ENCODE peak calls at places on chromosome X, in ten cellular contexts. B, R, P, U, G, Z, J, C, F and X are unnamed samples.

GRCh38 chrX:82934980-82935379 is 573.1 kb upstream of the POU3F4 start:
- DNase-seq in G (no peak), Z (no peak), P (no peak), U (no peak), J (no peak), F (no peak), R (no peak), B (no peak), C (no peak), X (no peak)

GRCh38 chrX:13742397-13743176 is 8.0 kb downstream of the OFD1 start:
- DNase-seq in J (no peak), Z (no peak), P (no peak), B (no peak), U (peak), C (no peak), G (no peak), F (no peak), R (no peak), X (peak)

GRCh38 chrX:156000361-156000926 is 2.9 kb downstream of the IL9R start:
- DNase-seq in U (no peak), J (no peak), G (no peak), Z (peak), P (no peak), B (no peak), R (no peak), F (no peak), C (no peak), X (no peak)

GRCh38 chrX:107845625-107846024 is 20.0 kb downstream of the MID2 start:
- DNase-seq in G (no peak), Z (no peak), J (no peak), C (no peak), U (no peak), F (no peak), P (no peak), R (no peak), B (no peak), X (no peak)

GRCh38 chrX:117743469-117744251 is 372.9 kb downstream of the KLHL13 start:
- DNase-seq in P (peak), R (no peak), J (peak), C (peak), Z (no peak), G (no peak), F (no peak), B (no peak), U (peak), X (no peak)

GRCh38 chrX:130136497-130136896 is 26.2 kb upstream of the ELF4 start:
- DNase-seq in B (no peak), F (no peak), R (no peak), P (no peak), U (no peak), G (no peak), C (no peak), J (no peak), Z (no peak), X (no peak)

GRCh38 chrX:22666441-22666840 is 333.3 kb upstream of the DDX53 start:
- DNase-seq in B (no peak), P (peak), F (no peak), U (peak), J (peak), R (peak), Z (no peak), C (peak), G (peak), X (peak)

GRCh38 chrX:115337735-115338134 is 48.2 kb downstream of the LUZP4 start:
- DNase-seq in U (no peak), B (no peak), J (no peak), R (no peak), C (peak), P (no peak), F (no peak), Z (no peak), G (no peak), X (no peak)

GRCh38 chrX:24398766-24399165 is 38.3 kb downstream of the SUPT20HL1 start:
- DNase-seq in G (no peak), P (no peak), J (no peak), R (no peak), U (no peak), F (no peak), B (no peak), Z (no peak), C (no peak), X (no peak)

GRCh38 chrX:18440835-18441234 is 15.4 kb downstream of the CDKL5 start:
- DNase-seq in B (no peak), J (no peak), Z (no peak), R (no peak), F (no peak), G (no peak), U (no peak), P (no peak), C (no peak), X (no peak)

GRCh38 chrX:130878350-130879341 is 24.4 kb downstream of the ENOX2 start:
- DNase-seq in G (no peak), R (peak), F (no peak), C (peak), P (no peak), U (no peak), J (peak), Z (no peak), B (no peak), X (no peak)

GRCh38 chrX:53442322-53442631 is 8.1 kb upstream of the HSD17B10 start:
- DNase-seq in C (no peak), J (no peak), G (no peak), B (no peak), P (no peak), U (no peak), R (no peak), F (no peak), Z (no peak), X (no peak)

GRCh38 chrX:72026341-72027023 is 105.2 kb downstream of the RTL5 start:
- DNase-seq in C (peak), P (no peak), U (no peak), G (no peak), B (no peak), R (no peak), J (no peak), F (no peak), Z (peak), X (no peak)

GRCh38 chrX:38166478-38167083 is 54.1 kb downstream of the SRPX start:
- DNase-seq in P (peak), G (peak), C (peak), B (no peak), J (peak), Z (no peak), U (peak), F (no peak), R (no peak), X (peak)

GRCh38 chrX:110791206-110791605 is 4.4 kb downstream of the CHRDL1 start:
- DNase-seq in Z (no peak), B (no peak), C (no peak), G (no peak), F (no peak), U (no peak), P (no peak), J (no peak), R (no peak), X (no peak)

GRCh38 chrX:39854772-39855747 is 242.7 kb downstream of the BCOR start:
- DNase-seq in R (no peak), U (peak), J (no peak), G (no peak), P (no peak), B (no peak), Z (no peak), C (no peak), F (no peak), X (peak)

GRCh38 chrX:2748171-2748814 is 3.5 kb upstream of the XG start:
- DNase-seq in B (no peak), F (no peak), P (no peak), R (no peak), J (no peak), Z (no peak), G (no peak), C (peak), U (no peak), X (no peak)

GRCh38 chrX:95764972-95765451 is 919.6 kb upstream of the DIAPH2 start:
- DNase-seq in G (peak), P (peak), U (peak), F (no peak), C (peak), R (no peak), J (peak), Z (no peak), B (no peak), X (peak)

GRCh38 chrX:331772-332495 is 13.3 kb upstream of the GTPBP6 start:
- DNase-seq in G (no peak), B (peak), J (no peak), F (peak), Z (no peak), R (no peak), C (no peak), U (no peak), P (no peak), X (no peak)

GRCh38 chrX:72714471-72714916 is 388 bp upstream of the PHKA1 start:
- DNase-seq in U (no peak), G (peak), F (peak), J (peak), R (no peak), B (peak), Z (peak), C (peak), P (peak), X (peak)

DNA sequence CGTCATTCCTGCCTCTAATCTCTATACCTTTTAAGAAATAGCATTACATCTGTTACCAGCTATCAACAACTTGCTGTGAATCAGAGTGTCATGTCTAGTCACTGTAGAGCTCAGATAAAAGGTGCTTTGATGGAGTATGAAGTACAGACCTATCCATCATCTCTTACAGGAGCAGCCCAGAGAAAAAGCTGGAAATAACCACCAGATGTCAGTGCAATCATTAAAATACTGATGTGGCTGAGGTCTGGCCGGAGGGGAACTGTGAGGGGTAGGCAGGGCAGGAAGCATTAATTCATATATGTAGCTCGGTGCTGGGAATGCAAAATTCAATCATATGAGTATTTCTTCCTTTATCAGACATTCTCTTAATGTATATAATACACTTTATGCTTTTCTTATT is 100.6 kb downstream of the AKAP4 start:
- DNase-seq in C (peak), R (no peak), G (no peak), J (peak), U (peak), F (no peak), P (peak), Z (no peak), B (no peak), X (no peak)
- TF ChIP-seq CTCF in C (peak), R (no peak), G (no peak), J (peak), U (peak), F (peak), P (peak), Z (no peak), B (peak), X (no peak)

DNA sequence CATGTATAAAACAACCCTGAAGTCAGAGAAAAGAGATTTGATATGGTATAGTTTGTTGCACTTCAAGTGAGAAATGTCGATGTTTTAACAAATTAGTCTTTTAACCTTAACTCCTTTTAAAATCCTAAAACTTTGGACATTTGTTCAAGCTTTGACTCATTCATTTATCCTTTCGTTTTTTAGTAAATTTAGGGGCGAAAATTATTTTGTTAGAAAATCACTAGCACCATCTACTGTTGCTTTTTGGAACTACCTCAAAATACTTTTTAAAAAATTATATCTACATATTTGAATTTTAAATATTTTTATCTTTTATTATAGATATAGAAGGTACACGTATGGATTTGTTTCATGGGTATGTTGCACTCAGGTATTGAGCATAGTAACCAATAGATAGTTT is 165.1 kb upstream of the POF1B start:
- DNase-seq in F (no peak), R (no peak), B (no peak), U (no peak), G (no peak), C (peak), J (no peak), P (no peak), Z (no peak), X (no peak)
- TF ChIP-seq CTCF in F (peak), R (no peak), B (peak), U (peak), G (no peak), C (peak), J (peak), P (peak), Z (no peak), X (peak)

DNA sequence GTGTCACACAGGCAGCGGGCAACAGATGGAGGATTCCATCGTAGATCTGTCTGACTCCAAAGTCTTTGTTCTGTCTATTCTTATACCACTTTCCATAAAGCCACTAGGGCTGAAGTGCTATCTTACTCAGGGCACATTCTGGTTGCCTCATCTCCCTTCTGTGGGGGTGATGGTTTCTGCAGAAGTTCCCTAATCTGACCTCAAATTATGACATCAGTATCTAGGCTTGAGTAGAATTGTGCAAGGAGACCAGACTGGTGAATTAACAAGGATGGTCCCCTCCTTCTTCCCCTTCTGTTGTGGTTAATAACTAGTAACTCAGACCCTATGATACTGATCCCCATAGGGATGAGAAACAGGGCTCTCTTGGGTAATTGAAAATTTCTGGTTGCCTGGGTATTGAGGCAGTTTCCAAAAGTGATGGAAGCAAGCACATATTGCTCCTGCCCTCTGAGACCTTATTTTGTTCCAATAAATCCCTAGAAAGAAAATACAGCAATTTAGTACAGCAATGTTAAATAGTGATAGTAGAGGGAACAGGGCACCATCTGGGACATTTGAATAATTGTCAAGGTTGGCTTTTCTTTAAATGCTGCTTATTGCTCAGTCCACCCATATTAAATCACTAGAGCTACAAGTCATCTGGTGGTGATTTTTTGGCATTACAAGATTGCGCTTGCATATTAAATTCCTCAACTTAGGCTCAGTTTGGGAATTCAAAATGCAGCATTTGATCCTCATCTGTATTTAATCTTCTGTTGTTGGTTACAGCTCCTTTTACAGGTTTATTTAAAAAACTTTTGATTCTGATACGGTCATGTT is 57.3 kb upstream of the AP1S2 start:
- DNase-seq in P (no peak), C (peak), U (no peak), B (no peak), G (no peak), R (no peak), F (no peak), J (peak), Z (no peak), X (peak)
- TF ChIP-seq CTCF in P (no peak), C (no peak), U (peak), B (no peak), G (no peak), R (no peak), F (no peak), J (no peak), Z (no peak), X (no peak)

GRCh38 chrX:124406294-124407013 is 60.1 kb downstream of the SH2D1A start:
- DNase-seq in B (no peak), U (peak), G (peak), C (peak), P (peak), J (peak), R (peak), F (peak), Z (no peak), X (peak)
- TF ChIP-seq CTCF in B (peak), U (peak), G (peak), C (peak), P (peak), J (peak), R (peak), F (peak), Z (no peak), X (no peak)

GRCh38 chrX:47956016-47956415 is 47.8 kb downstream of the ZNF182 start:
- DNase-seq in U (no peak), R (no peak), J (no peak), G (no peak), P (no peak), F (no peak), C (no peak), B (no peak), Z (no peak), X (no peak)

GRCh38 chrX:47960400-47960799 is 43.4 kb downstream of the ZNF182 start:
- DNase-seq in G (no peak), R (no peak), C (no peak), Z (no peak), J (no peak), P (no peak), F (no peak), B (no peak), U (no peak), X (no peak)

GRCh38 chrX:47958943-47959342 is 44.8 kb downstream of the ZNF182 start:
- DNase-seq in R (no peak), U (peak), B (no peak), P (no peak), G (no peak), F (no peak), J (no peak), Z (no peak), C (peak), X (peak)
- TF ChIP-seq CTCF in R (peak), U (peak), B (no peak), P (no peak), G (peak), F (no peak), J (no peak), Z (no peak), C (peak), X (no peak)

DNA sequence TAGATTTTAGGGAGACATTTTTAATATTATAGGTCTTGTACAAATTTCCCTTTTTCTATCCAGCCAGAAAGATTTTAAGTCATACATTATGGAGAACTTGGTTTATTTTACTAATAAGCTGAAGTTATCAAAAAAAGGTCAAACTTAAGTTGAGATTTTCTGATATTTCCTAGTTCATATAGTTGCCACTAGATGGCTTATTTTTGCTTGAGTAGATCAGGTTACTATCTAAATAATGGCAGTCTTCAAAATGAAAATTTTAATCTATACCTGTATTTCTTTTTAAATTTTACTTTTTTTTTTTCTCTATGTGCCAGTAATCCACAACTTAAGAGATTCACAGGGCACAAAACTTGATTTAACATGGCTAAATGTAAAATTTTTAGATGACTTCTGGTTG is 52.3 kb downstream of the USP9X start:
- DNase-seq in J (no peak), Z (no peak), P (no peak), F (no peak), G (no peak), C (peak), U (peak), R (no peak), B (no peak), X (no peak)
- TF ChIP-seq CTCF in J (peak), Z (no peak), P (peak), F (no peak), G (no peak), C (peak), U (peak), R (no peak), B (peak), X (no peak)

DNA sequence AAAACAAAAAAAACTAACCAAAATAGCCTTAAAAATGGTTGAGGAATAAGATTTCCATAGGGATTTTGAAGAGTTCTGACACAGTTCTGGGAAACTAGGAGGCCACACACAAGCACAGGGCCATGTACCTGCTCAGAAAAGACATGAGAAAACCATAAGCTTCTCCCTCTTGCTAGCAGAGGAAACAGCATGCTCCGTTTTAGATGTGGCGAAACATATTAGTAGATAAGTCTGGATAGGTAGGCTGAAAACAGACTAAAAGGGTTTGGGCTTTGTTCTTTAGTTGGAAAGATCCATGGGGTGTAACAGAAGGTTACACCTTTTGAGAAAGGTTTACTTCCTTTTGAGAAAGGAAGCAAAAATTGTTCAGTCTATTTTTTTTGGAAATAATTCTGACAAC is 10.9 kb downstream of the VSIG4 start:
- DNase-seq in Z (no peak), P (no peak), C (no peak), R (no peak), G (no peak), F (no peak), J (no peak), U (no peak), B (no peak), X (no peak)
- TF ChIP-seq CTCF in Z (no peak), P (no peak), C (no peak), R (no peak), G (no peak), F (no peak), J (no peak), U (no peak), B (no peak), X (no peak)